ENCODE peak calls at places on chromosomes 6 and 20, in four cellular contexts. One of them, this sample, is unnamed.

GRCh38 chr6:135163440-135163738 is 17.7 kb upstream of the MYB start:
- DNase-seq in HepG2: no peak
- DNase-seq in SK-N-SH: no peak
- DNase-seq in H1: no peak
- DNase-seq in this sample: no peak

GRCh38 chr6:11586574-11586973 is 49.0 kb downstream of the TMEM170B start:
- DNase-seq in HepG2: no peak
- DNase-seq in SK-N-SH: no peak
- DNase-seq in H1: no peak
- DNase-seq in this sample: no peak

GRCh38 chr6:49233483-49233882 is 229.6 kb downstream of the MMUT start:
- DNase-seq in SK-N-SH: no peak
- DNase-seq in HepG2: no peak
- DNase-seq in H1: no peak
- DNase-seq in this sample: no peak

GRCh38 chr6:80637312-80637711 is 530.8 kb downstream of the BCKDHB start:
- DNase-seq in HepG2: no peak
- DNase-seq in SK-N-SH: no peak
- DNase-seq in H1: no peak
- DNase-seq in this sample: no peak

GRCh38 chr20:48951041-48951440 is 29.5 kb downstream of the ARFGEF2 start:
- DNase-seq in H1: no peak
- DNase-seq in HepG2: no peak
- DNase-seq in SK-N-SH: no peak
- DNase-seq in this sample: no peak

GRCh38 chr20:62210496-62210855 is 9.6 kb downstream of the HRH3 start:
- DNase-seq in SK-N-SH: peak; percentile 61
- DNase-seq in HepG2: no peak
- DNase-seq in H1: no peak
- DNase-seq in this sample: no peak

GRCh38 chr6:170160031-170160627 is 130.7 kb downstream of the DLL1 start:
- DNase-seq in H1: no peak
- DNase-seq in SK-N-SH: no peak
- DNase-seq in HepG2: no peak
- DNase-seq in this sample: peak; percentile 28

GRCh38 chr6:42091718-42092023 is 41.3 kb downstream of the TAF8 start:
- DNase-seq in SK-N-SH: no peak
- DNase-seq in HepG2: no peak
- DNase-seq in H1: no peak
- DNase-seq in this sample: no peak

GRCh38 chr20:38177201-38177600 is 12.1 kb upstream of the TGM2 start:
- DNase-seq in H1: no peak
- DNase-seq in HepG2: no peak
- DNase-seq in SK-N-SH: no peak
- DNase-seq in this sample: no peak

GRCh38 chr6:20584100-20584731 is 50.0 kb downstream of the CDKAL1 start:
- DNase-seq in HepG2: no peak
- DNase-seq in H1: no peak
- DNase-seq in SK-N-SH: no peak
- DNase-seq in this sample: no peak

GRCh38 chr6:31399589-31400466 is 3.6 kb upstream of the MICA start:
- DNase-seq in H1: no peak
- DNase-seq in SK-N-SH: peak; percentile 68
- DNase-seq in HepG2: peak; percentile 84
- DNase-seq in this sample: peak; percentile 80

GRCh38 chr6:121260651-121261102 is 73.6 kb downstream of the TBC1D32 start:
- DNase-seq in SK-N-SH: no peak
- DNase-seq in HepG2: no peak
- DNase-seq in H1: no peak
- DNase-seq in this sample: no peak

GRCh38 chr6:24935753-24936152 is at the start of gene RIPOR2:
- DNase-seq in H1: no peak
- DNase-seq in SK-N-SH: no peak
- DNase-seq in HepG2: no peak
- DNase-seq in this sample: no peak

GRCh38 chr6:159981591-159982245 is 12.8 kb downstream of the IGF2R start:
- DNase-seq in HepG2: no peak
- DNase-seq in SK-N-SH: no peak
- DNase-seq in H1: no peak
- DNase-seq in this sample: no peak

GRCh38 chr20:32285621-32286334 is 8.3 kb downstream of the KIF3B start:
- DNase-seq in H1: no peak
- DNase-seq in HepG2: no peak
- DNase-seq in SK-N-SH: no peak
- DNase-seq in this sample: no peak

GRCh38 chr20:6975326-6975725 is 207.8 kb downstream of the BMP2 start:
- DNase-seq in HepG2: no peak
- DNase-seq in SK-N-SH: no peak
- DNase-seq in H1: no peak
- DNase-seq in this sample: no peak

GRCh38 chr6:56719310-56719709 is 76.6 kb upstream of the DST start:
- DNase-seq in HepG2: peak; percentile 16
- DNase-seq in H1: no peak
- DNase-seq in SK-N-SH: no peak
- DNase-seq in this sample: no peak

GRCh38 chr6:24117016-24117415 is 9.0 kb upstream of the NRSN1 start:
- DNase-seq in H1: no peak
- DNase-seq in HepG2: no peak
- DNase-seq in SK-N-SH: no peak
- DNase-seq in this sample: no peak

GRCh38 chr20:12252793-12253192 is 335.1 kb downstream of the BTBD3 start:
- DNase-seq in SK-N-SH: no peak
- DNase-seq in HepG2: no peak
- DNase-seq in H1: no peak
- DNase-seq in this sample: no peak

GRCh38 chr20:38581013-38581412 is at the start of gene ADIG:
- DNase-seq in SK-N-SH: no peak
- DNase-seq in HepG2: peak; percentile 44
- DNase-seq in H1: no peak
- DNase-seq in this sample: no peak

GRCh38 chr20:50710492-50711063 is 19.2 kb upstream of the RIPOR3 start:
- DNase-seq in SK-N-SH: no peak
- DNase-seq in HepG2: peak; percentile 60
- DNase-seq in H1: no peak
- DNase-seq in this sample: no peak

GRCh38 chr6:5036309-5036708 is 32.5 kb upstream of the RPP40 start:
- DNase-seq in SK-N-SH: no peak
- DNase-seq in H1: no peak
- DNase-seq in HepG2: peak; percentile 64
- DNase-seq in this sample: peak; percentile 8

GRCh38 chr6:125598422-125598821 is 151.0 kb upstream of the HEY2 start:
- DNase-seq in SK-N-SH: no peak
- DNase-seq in HepG2: no peak
- DNase-seq in H1: no peak
- DNase-seq in this sample: no peak

GRCh38 chr20:42406826-42407225 is 782.9 kb downstream of the PTPRT start:
- DNase-seq in HepG2: no peak
- DNase-seq in SK-N-SH: no peak
- DNase-seq in H1: no peak
- DNase-seq in this sample: no peak

GRCh38 chr6:44221291-44221960 is 2.0 kb upstream of the SLC29A1 start:
- DNase-seq in SK-N-SH: peak; percentile 90
- DNase-seq in HepG2: peak; percentile 85
- DNase-seq in H1: no peak
- DNase-seq in this sample: no peak

GRCh38 chr6:44400572-44400971 is 13.1 kb downstream of the CDC5L start:
- DNase-seq in SK-N-SH: no peak
- DNase-seq in HepG2: no peak
- DNase-seq in H1: no peak
- DNase-seq in this sample: no peak

GRCh38 chr6:85329193-85329592 is 120.7 kb upstream of the NT5E start:
- DNase-seq in HepG2: no peak
- DNase-seq in SK-N-SH: no peak
- DNase-seq in H1: no peak
- DNase-seq in this sample: no peak

GRCh38 chr20:44594730-44595129 is 12.4 kb downstream of the PKIG start:
- DNase-seq in HepG2: no peak
- DNase-seq in H1: no peak
- DNase-seq in SK-N-SH: no peak
- DNase-seq in this sample: no peak

GRCh38 chr6:32107447-32107846 is 1.7 kb downstream of the TNXB start:
- DNase-seq in H1: no peak
- DNase-seq in SK-N-SH: no peak
- DNase-seq in HepG2: no peak
- DNase-seq in this sample: no peak

GRCh38 chr6:111874030-111874425 is 776 bp upstream of the FYN start:
- DNase-seq in SK-N-SH: no peak
- DNase-seq in HepG2: no peak
- DNase-seq in H1: no peak
- DNase-seq in this sample: no peak

GRCh38 chr20:687468-688203 is 12.0 kb upstream of the SCRT2 start:
- DNase-seq in H1: no peak
- DNase-seq in SK-N-SH: no peak
- DNase-seq in HepG2: no peak
- DNase-seq in this sample: no peak

GRCh38 chr20:689348-689747 is 13.7 kb upstream of the SCRT2 start:
- DNase-seq in SK-N-SH: no peak
- DNase-seq in HepG2: no peak
- DNase-seq in H1: no peak
- DNase-seq in this sample: no peak

GRCh38 chr20:692044-692443 is 16.4 kb upstream of the SCRT2 start:
- DNase-seq in SK-N-SH: no peak
- DNase-seq in H1: no peak
- DNase-seq in HepG2: no peak
- DNase-seq in this sample: no peak

GRCh38 chr20:689947-690346 is 14.3 kb upstream of the SCRT2 start:
- DNase-seq in HepG2: no peak
- DNase-seq in SK-N-SH: no peak
- DNase-seq in H1: no peak
- DNase-seq in this sample: no peak

GRCh38 chr20:688809-689208 is 13.2 kb upstream of the SCRT2 start:
- DNase-seq in H1: no peak
- DNase-seq in SK-N-SH: peak; percentile 54
- DNase-seq in HepG2: peak; percentile 41
- DNase-seq in this sample: no peak
- TF ChIP-seq SIN3A in H1: no peak
- TF ChIP-seq SIN3A in SK-N-SH: no peak
- TF ChIP-seq SIN3A in HepG2: no peak
- TF ChIP-seq SIN3A in this sample: no peak

GRCh38 chr6:152598858-152599537 is 38.2 kb downstream of the SYNE1 start:
- DNase-seq in H1: no peak
- DNase-seq in SK-N-SH: peak; percentile 53
- DNase-seq in HepG2: no peak
- DNase-seq in this sample: no peak
- TF ChIP-seq SIN3A in H1: no peak
- TF ChIP-seq SIN3A in SK-N-SH: no peak
- TF ChIP-seq SIN3A in HepG2: no peak
- TF ChIP-seq SIN3A in this sample: no peak

DNA sequence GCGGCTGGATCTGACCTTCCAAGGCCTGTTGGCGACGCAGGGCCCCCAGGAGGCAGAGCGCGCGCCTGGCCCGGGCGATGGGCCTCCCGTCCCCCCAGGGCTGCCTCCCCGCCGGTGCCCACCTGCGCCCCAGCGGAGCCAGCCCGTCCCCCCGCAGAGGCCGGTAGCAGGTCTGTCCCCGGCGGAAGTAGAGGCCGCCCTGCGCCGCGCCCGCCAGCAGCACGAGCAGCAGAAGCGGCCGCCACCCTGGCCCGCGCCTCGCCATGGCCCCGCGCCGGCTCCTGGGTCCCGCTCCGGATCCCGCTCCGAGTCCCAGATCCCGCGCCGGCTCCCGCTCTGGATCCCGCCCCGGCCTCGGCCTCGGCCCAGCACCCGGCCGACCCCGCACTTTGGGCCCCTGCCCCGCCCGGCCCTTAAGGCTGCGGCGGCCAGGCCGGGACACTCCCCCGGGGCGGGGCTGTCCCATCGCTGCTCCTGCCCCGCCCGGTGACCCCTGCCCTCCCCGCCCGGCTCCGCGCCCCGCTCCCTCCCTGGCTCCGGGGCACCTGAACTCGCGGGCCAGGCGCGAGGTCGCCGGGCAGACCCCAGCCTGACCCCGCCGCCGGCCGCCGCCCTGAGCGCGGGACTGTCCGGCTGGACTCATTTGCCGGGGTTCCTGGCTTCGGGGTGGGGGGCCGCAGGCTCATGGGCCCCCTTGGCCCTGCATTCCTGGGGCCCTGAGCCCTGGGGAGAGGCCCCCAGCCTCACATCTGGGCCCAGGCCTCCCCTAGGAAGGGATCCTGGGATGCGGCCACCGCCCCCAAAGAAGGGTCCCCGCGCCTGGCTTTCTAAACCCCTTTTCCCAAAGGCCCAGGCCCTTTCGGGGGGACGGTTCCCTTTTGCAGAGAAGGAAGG is at the start of gene CTSZ:
- DNase-seq in HepG2: no peak
- DNase-seq in H1: no peak
- DNase-seq in SK-N-SH: no peak
- DNase-seq in this sample: no peak
- TF ChIP-seq SIN3A in HepG2: no peak
- TF ChIP-seq SIN3A in H1: no peak
- TF ChIP-seq SIN3A in SK-N-SH: no peak
- TF ChIP-seq SIN3A in this sample: no peak

DNA sequence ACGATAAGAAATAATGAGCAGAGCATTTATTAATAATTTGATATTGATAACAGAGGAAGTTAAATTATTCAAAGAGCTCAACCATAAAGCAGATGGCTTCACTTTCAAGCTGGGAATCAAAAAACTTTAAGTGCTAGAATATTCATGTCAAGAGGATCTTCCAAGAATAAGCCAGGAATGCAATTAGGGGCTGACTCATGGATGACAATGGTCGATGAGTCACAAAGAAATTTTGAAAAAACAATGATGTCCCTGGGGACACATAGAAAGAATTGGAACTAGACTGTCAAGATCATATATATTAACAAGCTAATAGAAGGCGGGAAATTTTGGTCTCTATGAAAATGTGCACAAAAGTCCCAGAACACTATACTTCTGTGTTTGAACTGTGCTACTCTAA is 304.1 kb downstream of the LAMA2 start:
- DNase-seq in HepG2: no peak
- DNase-seq in SK-N-SH: no peak
- DNase-seq in H1: no peak
- DNase-seq in this sample: peak; percentile 73
- TF ChIP-seq SIN3A in HepG2: no peak
- TF ChIP-seq SIN3A in SK-N-SH: no peak
- TF ChIP-seq SIN3A in H1: no peak
- TF ChIP-seq SIN3A in this sample: no peak

GRCh38 chr6:157181649-157182048 is 141.7 kb downstream of the TMEM242 start:
- DNase-seq in H1: no peak
- DNase-seq in HepG2: peak; percentile 10
- DNase-seq in SK-N-SH: no peak
- DNase-seq in this sample: peak; percentile 37
- TF ChIP-seq SIN3A in H1: no peak
- TF ChIP-seq SIN3A in HepG2: no peak
- TF ChIP-seq SIN3A in SK-N-SH: no peak
- TF ChIP-seq SIN3A in this sample: no peak

GRCh38 chr6:1062786-1063545 is 248.9 kb upstream of the FOXQ1 start:
- DNase-seq in HepG2: peak; percentile 35
- DNase-seq in SK-N-SH: no peak
- DNase-seq in H1: peak; percentile 9
- DNase-seq in this sample: no peak
- TF ChIP-seq SIN3A in HepG2: no peak
- TF ChIP-seq SIN3A in SK-N-SH: no peak
- TF ChIP-seq SIN3A in H1: no peak
- TF ChIP-seq SIN3A in this sample: no peak